ENCODE peak calls at places on chromosomes 13 and 19, in seven cellular contexts. C is naive thymus-derived CD4-positive, alpha-beta T cell; Y is bronchial epithelial cell; V is NCI-H2081; L is SK-N-DZ; P is Ammon's horn; T is dorsolateral prefrontal cortex. I is an unnamed sample.

GRCh38 chr13:76643596-76643995 is 242.6 kb downstream of the KCTD12 start:
- DNase-seq in C (no peak), P (no peak), Y (no peak), T (no peak), L (no peak), V (no peak), I (no peak)

GRCh38 chr13:94369862-94370491 is 109.5 kb downstream of the DCT start:
- DNase-seq in V (no peak), T (no peak), L (no peak), Y (no peak), C (no peak), P (peak), I (no peak)

GRCh38 chr13:86559915-86560314 is 760.7 kb upstream of the SLITRK6 start:
- DNase-seq in V (no peak), T (no peak), Y (peak), P (no peak), L (no peak), C (no peak), I (no peak)

GRCh38 chr19:43562698-43563241 is 12.6 kb downstream of the XRCC1 start:
- DNase-seq in C (peak), P (peak), L (no peak), T (peak), Y (peak), V (peak), I (peak)

GRCh38 chr19:33441828-33442227 is 68.3 kb downstream of the CEBPG start:
- DNase-seq in P (no peak), V (no peak), Y (no peak), C (no peak), L (no peak), T (no peak), I (no peak)

GRCh38 chr19:41928754-41929535 is 696 bp upstream of the ERFL start:
- DNase-seq in T (no peak), L (no peak), Y (no peak), P (no peak), V (no peak), C (peak), I (no peak)

GRCh38 chr13:98880673-98881072 is 97.2 kb downstream of the DOCK9 start:
- DNase-seq in L (no peak), T (no peak), P (no peak), C (no peak), Y (no peak), V (no peak), I (no peak)

GRCh38 chr19:33416307-33417215 is 43.1 kb downstream of the CEBPG start:
- DNase-seq in T (no peak), L (peak), C (peak), V (peak), P (peak), Y (peak), I (peak)

GRCh38 chr13:44305216-44305615 is 68.4 kb upstream of the SERP2 start:
- DNase-seq in L (no peak), V (no peak), T (no peak), Y (no peak), C (no peak), P (no peak), I (no peak)

GRCh38 chr13:112246731-112247470 is 129.3 kb upstream of the SPACA7 start:
- DNase-seq in L (no peak), T (no peak), P (no peak), C (no peak), V (no peak), Y (no peak), I (no peak)

GRCh38 chr13:113864303-113864890 is 521 bp upstream of the GAS6 start:
- DNase-seq in T (no peak), V (no peak), Y (peak), C (no peak), L (no peak), P (no peak), I (no peak)

GRCh38 chr19:1621574-1621973 is 16.3 kb upstream of the UQCR11 start:
- DNase-seq in V (no peak), C (no peak), P (no peak), L (no peak), Y (no peak), T (no peak), I (no peak)